ENCODE peak calls at places on chromosomes 1 and 21, in ten cellular contexts. Y is neural crest cell; J is CD4-positive, alpha-beta T cell; P is activated CD8-positive, alpha-beta memory T cell treated with anti-CD3 and anti-CD28 coated beads for 24 hours; A is GM10248; W is activated T-helper 1 cell treated with Interleukin-2 at 50 U/mL for 16 hours; I is NCI-H524; N is posterior cingulate gyrus; V is HT-29; K is psoas muscle. Q is an unnamed sample.

GRCh38 chr1:194067772-194068171 is 881.4 kb upstream of the B3GALT2 start:
- DNase-seq in Y (no peak), J (no peak), P (no peak), A (no peak), W (no peak), I (no peak), N (no peak), V (no peak), K (no peak), Q (no peak)

GRCh38 chr1:93623875-93624274 is 57.8 kb downstream of the BCAR3 start:
- DNase-seq in Y (no peak), J (no peak), P (no peak), A (no peak), W (no peak), I (no peak), N (no peak), V (no peak), K (no peak), Q (no peak)

GRCh38 chr1:242055921-242056320 is 57.0 kb upstream of the MAP1LC3C start:
- DNase-seq in Y (no peak), J (no peak), P (no peak), A (no peak), W (no peak), I (no peak), N (no peak), V (peak), K (no peak), Q (no peak)

GRCh38 chr1:24541711-24542346 is 14.1 kb upstream of the NCMAP start:
- DNase-seq in Y (no peak), J (no peak), P (peak), A (no peak), W (no peak), I (no peak), N (peak), V (peak), K (no peak), Q (no peak)

GRCh38 chr21:17679002-17679600 is 66.4 kb upstream of the BTG3 start:
- DNase-seq in Y (no peak), J (no peak), P (no peak), A (peak), W (no peak), I (peak), N (no peak), V (peak), K (no peak), Q (peak)

GRCh38 chr1:101238041-101238515 is 1.3 kb downstream of the S1PR1 start:
- DNase-seq in Y (no peak), J (peak), P (peak), A (peak), W (peak), I (no peak), N (no peak), V (no peak), K (no peak), Q (no peak)

GRCh38 chr1:226737819-226738420 is 1.2 kb downstream of the ITPKB start:
- DNase-seq in Y (peak), J (peak), P (peak), A (no peak), W (peak), I (peak), N (peak), V (peak), K (peak), Q (peak)

GRCh38 chr1:24427469-24427862 is 11.9 kb downstream of the NIPAL3 start:
- DNase-seq in Y (no peak), J (no peak), P (no peak), A (peak), W (no peak), I (peak), N (no peak), V (no peak), K (no peak), Q (no peak)

GRCh38 chr1:109985251-109986053 is 887 bp downstream of the AHCYL1 start:
- DNase-seq in Y (no peak), J (no peak), P (no peak), A (no peak), W (no peak), I (no peak), N (no peak), V (peak), K (no peak), Q (no peak)

GRCh38 chr1:21680918-21681317 is 11.8 kb upstream of the RAP1GAP start:
- DNase-seq in Y (no peak), J (no peak), P (no peak), A (no peak), W (no peak), I (no peak), N (no peak), V (no peak), K (no peak), Q (no peak)

GRCh38 chr1:18820791-18821641 is 38.4 kb downstream of the TAS1R2 start:
- DNase-seq in Y (peak), J (peak), P (peak), A (peak), W (peak), I (peak), N (peak), V (peak), K (peak), Q (peak)

GRCh38 chr1:44417351-44418021 is 12.4 kb downstream of the RNF220 start:
- DNase-seq in Y (peak), J (no peak), P (no peak), A (peak), W (peak), I (peak), N (peak), V (no peak), K (peak), Q (no peak)

GRCh38 chr21:17911628-17912027 is 92.5 kb upstream of the C21orf91 start:
- DNase-seq in Y (no peak), J (no peak), P (no peak), A (no peak), W (no peak), I (no peak), N (no peak), V (no peak), K (no peak), Q (peak)

GRCh38 chr21:45049725-45050359 is 24.5 kb upstream of the ADARB1 start:
- DNase-seq in Y (no peak), J (no peak), P (no peak), A (no peak), W (no peak), I (no peak), N (no peak), V (no peak), K (no peak), Q (no peak)

GRCh38 chr1:29462096-29462495 is 225.8 kb downstream of the PTPRU start:
- DNase-seq in Y (no peak), J (no peak), P (no peak), A (no peak), W (no peak), I (no peak), N (peak), V (no peak), K (no peak), Q (no peak)

GRCh38 chr1:171254859-171255258 is 6.6 kb downstream of the FMO1 start:
- DNase-seq in Y (no peak), J (no peak), P (no peak), A (no peak), W (no peak), I (no peak), N (no peak), V (no peak), K (no peak), Q (no peak)

GRCh38 chr1:92691937-92692336 is 93.0 kb downstream of the EVI5 start:
- DNase-seq in Y (no peak), J (no peak), P (no peak), A (peak), W (no peak), I (no peak), N (no peak), V (no peak), K (no peak), Q (no peak)

GRCh38 chr1:15808955-15809354 is 1.5 kb upstream of the UQCRHL start:
- DNase-seq in Y (no peak), J (no peak), P (no peak), A (no peak), W (no peak), I (no peak), N (no peak), V (no peak), K (no peak), Q (no peak)

GRCh38 chr1:181754103-181754502 is 270.8 kb downstream of the CACNA1E start:
- DNase-seq in Y (no peak), J (no peak), P (no peak), A (no peak), W (no peak), I (no peak), N (no peak), V (no peak), K (no peak), Q (no peak)

GRCh38 chr21:41865002-41865777 is 14.0 kb downstream of the PRDM15 start:
- DNase-seq in Y (no peak), J (no peak), P (no peak), A (peak), W (no peak), I (no peak), N (peak), V (no peak), K (no peak), Q (no peak)

GRCh38 chr1:227785812-227786608 is 29.5 kb upstream of the PRSS38 start:
- DNase-seq in Y (no peak), J (no peak), P (peak), A (no peak), W (no peak), I (no peak), N (peak), V (no peak), K (peak), Q (no peak)

GRCh38 chr1:25543425-25544242 is at the start of gene LDLRAP1:
- DNase-seq in Y (peak), J (no peak), P (peak), A (peak), W (peak), I (no peak), N (peak), V (peak), K (peak), Q (peak)

GRCh38 chr1:23957096-23957495 is 2.5 kb upstream of the PNRC2 start:
- DNase-seq in Y (no peak), J (no peak), P (no peak), A (no peak), W (no peak), I (peak), N (peak), V (peak), K (no peak), Q (peak)

GRCh38 chr1:41626146-41626545 is 141.7 kb upstream of the EDN2 start:
- DNase-seq in Y (no peak), J (no peak), P (peak), A (no peak), W (no peak), I (no peak), N (peak), V (peak), K (peak), Q (no peak)

GRCh38 chr1:226884116-226884515 is 13.7 kb downstream of the PSEN2 start:
- DNase-seq in Y (no peak), J (no peak), P (no peak), A (no peak), W (no peak), I (no peak), N (no peak), V (no peak), K (no peak), Q (no peak)

GRCh38 chr1:22218618-22219250 is 75.8 kb upstream of the WNT4 start:
- DNase-seq in Y (no peak), J (no peak), P (no peak), A (no peak), W (no peak), I (no peak), N (peak), V (no peak), K (no peak), Q (no peak)

GRCh38 chr1:156813750-156814570 is 2.7 kb downstream of the SH2D2A start:
- DNase-seq in Y (peak), J (peak), P (peak), A (peak), W (peak), I (no peak), N (peak), V (peak), K (peak), Q (peak)

GRCh38 chr1:206471415-206471801 is 1.1 kb downstream of the IKBKE start:
- DNase-seq in Y (no peak), J (no peak), P (no peak), A (peak), W (no peak), I (no peak), N (peak), V (no peak), K (no peak), Q (no peak)

GRCh38 chr1:3702528-3702927 is 49.7 kb upstream of the CCDC27 start:
- DNase-seq in Y (no peak), J (no peak), P (no peak), A (no peak), W (no peak), I (no peak), N (no peak), V (no peak), K (no peak), Q (no peak)

GRCh38 chr1:67978988-67979516 is 71.4 kb downstream of the DIRAS3 start:
- DNase-seq in Y (no peak), J (no peak), P (no peak), A (no peak), W (no peak), I (no peak), N (no peak), V (peak), K (no peak), Q (peak)

GRCh38 chr1:181077576-181078242 is 10.8 kb upstream of the IER5 start:
- DNase-seq in Y (no peak), J (no peak), P (no peak), A (no peak), W (no peak), I (peak), N (no peak), V (no peak), K (no peak), Q (no peak)

GRCh38 chr1:83098791-83099190 is 900.1 kb downstream of the TTLL7 start:
- DNase-seq in Y (no peak), J (no peak), P (no peak), A (no peak), W (no peak), I (no peak), N (no peak), V (peak), K (no peak), Q (no peak)

GRCh38 chr1:50427086-50427817 is 4.0 kb upstream of the DMRTA2 start:
- DNase-seq in Y (no peak), J (no peak), P (no peak), A (no peak), W (no peak), I (no peak), N (no peak), V (no peak), K (no peak), Q (no peak)

GRCh38 chr21:45970674-45971486 is 10.7 kb upstream of the COL6A1 start:
- DNase-seq in Y (peak), J (peak), P (peak), A (peak), W (no peak), I (peak), N (peak), V (peak), K (peak), Q (peak)

GRCh38 chr1:3474016-3474415 is 19.6 kb downstream of the ARHGEF16 start:
- DNase-seq in Y (no peak), J (no peak), P (no peak), A (no peak), W (no peak), I (no peak), N (no peak), V (no peak), K (no peak), Q (no peak)